ENCODE peak calls at places on chromosome 18, in nine cellular contexts. P is lung, A is AG09309, Q is H1, C is neural progenitor cell, S is brain microvascular endothelial cell, H is fibroblast of the aortic adventitia, U is heart right ventricle, K is upper lobe of right lung. O is an unnamed sample.

GRCh38 chr18:28735731-28736130 is 558.8 kb upstream of the CDH2 start:
- DNase-seq in P (no peak), A (peak; percentile 89), Q (no peak), C (no peak), S (peak; percentile 28), H (peak; percentile 97), U (no peak), K (no peak), O (peak; percentile 89)

GRCh38 chr18:21457179-21457535 is 143.3 kb downstream of the ESCO1 start:
- DNase-seq in P (no peak), A (no peak), Q (no peak), C (no peak), S (no peak), H (peak; percentile 53), U (no peak), K (no peak), O (no peak)

GRCh38 chr18:39462436-39462835 is 1896.8 kb upstream of the CELF4 start:
- DNase-seq in P (no peak), A (no peak), Q (no peak), C (no peak), S (peak; percentile 86), H (peak; percentile 12), U (no peak), K (no peak), O (peak; percentile 17)

GRCh38 chr18:39389800-39390379 is 1824.3 kb upstream of the CELF4 start:
- DNase-seq in P (no peak), A (no peak), Q (peak; percentile 48), C (peak; percentile 72), S (no peak), H (no peak), U (no peak), K (no peak), O (no peak)

GRCh38 chr18:54187372-54187771 is 37.1 kb downstream of the MBD2 start:
- DNase-seq in P (no peak), A (no peak), Q (no peak), C (no peak), S (no peak), H (no peak), U (no peak), K (no peak), O (no peak)

GRCh38 chr18:54626779-54627178 is 35.7 kb downstream of the DYNAP start:
- DNase-seq in P (no peak), A (no peak), Q (no peak), C (no peak), S (no peak), H (no peak), U (no peak), K (no peak), O (no peak)

GRCh38 chr18:12857215-12857924 is 26.7 kb downstream of the PTPN2 start:
- DNase-seq in P (no peak), A (no peak), Q (no peak), C (no peak), S (no peak), H (no peak), U (no peak), K (no peak), O (no peak)

GRCh38 chr18:36188912-36189311 is 1.6 kb downstream of the MOCOS start:
- DNase-seq in P (no peak), A (no peak), Q (peak; percentile 45), C (peak; percentile 31), S (no peak), H (no peak), U (no peak), K (no peak), O (no peak)

GRCh38 chr18:25592804-25593360 is 240.9 kb upstream of the ZNF521 start:
- DNase-seq in P (no peak), A (no peak), Q (no peak), C (no peak), S (no peak), H (no peak), U (no peak), K (no peak), O (no peak)

GRCh38 chr18:78244779-78245178 is 734.8 kb upstream of the SALL3 start:
- DNase-seq in P (no peak), A (no peak), Q (no peak), C (no peak), S (no peak), H (no peak), U (no peak), K (no peak), O (no peak)

GRCh38 chr18:75775121-75775520 is 347.6 kb upstream of the SMIM21 start:
- DNase-seq in P (no peak), A (no peak), Q (no peak), C (no peak), S (no peak), H (no peak), U (no peak), K (no peak), O (no peak)

GRCh38 chr18:13501896-13502295 is 224.5 kb downstream of the FAM210A start:
- DNase-seq in P (no peak), A (no peak), Q (no peak), C (no peak), S (no peak), H (no peak), U (no peak), K (no peak), O (no peak)

GRCh38 chr18:79458917-79459803 is 63.4 kb downstream of the NFATC1 start:
- DNase-seq in P (no peak), A (no peak), Q (no peak), C (no peak), S (no peak), H (no peak), U (no peak), K (no peak), O (no peak)

GRCh38 chr18:79458131-79458838 is 62.6 kb downstream of the NFATC1 start:
- DNase-seq in P (peak; percentile 51), A (peak; percentile 32), Q (no peak), C (no peak), S (peak; percentile 68), H (peak; percentile 94), U (peak; percentile 77), K (no peak), O (peak; percentile 91)

GRCh38 chr18:79461627-79462026 is 65.9 kb downstream of the NFATC1 start:
- DNase-seq in P (no peak), A (no peak), Q (no peak), C (no peak), S (no peak), H (no peak), U (no peak), K (no peak), O (no peak)

GRCh38 chr18:79459946-79460345 is 64.2 kb downstream of the NFATC1 start:
- DNase-seq in P (no peak), A (no peak), Q (no peak), C (no peak), S (no peak), H (no peak), U (no peak), K (no peak), O (no peak)

GRCh38 chr18:79460445-79461300 is 64.9 kb downstream of the NFATC1 start:
- DNase-seq in P (no peak), A (no peak), Q (no peak), C (no peak), S (no peak), H (no peak), U (no peak), K (no peak), O (no peak)
- H3K4me3 ChIP-seq in P (no peak overlapping the region), A (no peak overlapping the region), Q (no peak overlapping the region), C (no peak overlapping the region), S (no peak overlapping the region), H (no peak overlapping the region), U (no peak overlapping the region), K (no peak overlapping the region), O (no peak overlapping the region)

GRCh38 chr18:58270396-58270795 is 226.4 kb downstream of the NEDD4L start:
- DNase-seq in P (no peak), A (no peak), Q (no peak), C (no peak), S (no peak), H (no peak), U (no peak), K (no peak), O (no peak)

GRCh38 chr18:58267493-58267892 is 223.5 kb downstream of the NEDD4L start:
- DNase-seq in P (no peak), A (no peak), Q (no peak), C (no peak), S (no peak), H (no peak), U (no peak), K (no peak), O (no peak)

GRCh38 chr18:58266291-58266690 is 222.3 kb downstream of the NEDD4L start:
- DNase-seq in P (no peak), A (no peak), Q (no peak), C (no peak), S (no peak), H (no peak), U (no peak), K (no peak), O (no peak)

GRCh38 chr18:58269931-58270330 is 225.9 kb downstream of the NEDD4L start:
- DNase-seq in P (peak; percentile 68), A (no peak), Q (no peak), C (no peak), S (no peak), H (no peak), U (no peak), K (no peak), O (no peak)

GRCh38 chr18:58268849-58269248 is 224.8 kb downstream of the NEDD4L start:
- DNase-seq in P (no peak), A (no peak), Q (no peak), C (no peak), S (peak; percentile 36), H (peak; percentile 68), U (no peak), K (no peak), O (peak; percentile 27)
- H3K4me3 ChIP-seq in P (no peak overlapping the region), A (no peak overlapping the region), Q (no peak overlapping the region), C (no peak overlapping the region), S (no peak overlapping the region), H (no peak overlapping the region), U (no peak overlapping the region), K (no peak overlapping the region), O (no peak overlapping the region)

GRCh38 chr18:45059695-45060094 is 379.0 kb downstream of the SETBP1 start:
- DNase-seq in P (no peak), A (peak; percentile 48), Q (no peak), C (no peak), S (peak; percentile 74), H (peak; percentile 80), U (no peak), K (no peak), O (peak; percentile 68)
- H3K4me3 ChIP-seq in P (no peak overlapping the region), A (no peak overlapping the region), Q (no peak overlapping the region), C (no peak overlapping the region), S (no peak overlapping the region), H (no peak overlapping the region), U (no peak overlapping the region), K (no peak overlapping the region), O (no peak overlapping the region)

DNA sequence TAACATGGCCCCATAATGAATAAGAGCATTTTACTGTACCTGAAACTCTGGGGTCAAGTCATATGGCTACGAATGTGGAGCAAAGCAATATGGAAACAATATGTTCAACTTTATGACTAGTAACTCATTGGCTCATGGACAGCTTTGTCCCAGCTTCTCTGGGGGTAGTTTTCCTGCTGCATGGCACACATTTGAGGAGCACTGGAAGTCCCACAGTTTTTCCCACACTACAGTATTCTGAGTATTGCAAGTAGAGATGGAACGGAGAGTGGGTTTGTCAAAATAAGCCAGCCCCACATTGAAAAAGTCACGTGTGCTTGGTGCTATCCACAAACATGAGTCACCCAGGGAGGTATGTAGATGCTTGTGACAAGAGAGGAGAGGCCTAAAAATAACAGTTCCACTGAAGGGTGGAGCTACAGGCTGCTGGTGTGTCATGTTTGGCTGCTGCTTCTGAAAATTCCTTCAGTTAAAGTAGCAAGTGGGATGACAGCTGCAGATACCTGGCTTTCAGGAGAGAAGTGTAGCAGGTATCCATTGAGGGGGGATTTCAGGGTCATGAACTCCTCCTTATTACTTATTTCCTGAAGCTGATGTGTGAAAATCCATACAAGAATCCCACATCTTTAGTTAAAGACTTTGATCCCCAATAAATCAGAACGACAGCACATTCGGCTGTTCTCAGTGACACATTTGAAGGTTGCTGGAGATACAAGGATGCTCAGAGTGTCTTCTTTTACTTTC is 48.3 kb upstream of the CTAGE1 start:
- DNase-seq in P (peak; percentile 58), A (peak; percentile 86), Q (no peak), C (no peak), S (peak; percentile 97), H (peak; percentile 98), U (no peak), K (no peak), O (peak; percentile 91)
- H3K4me3 ChIP-seq in P (no peak overlapping the region), A (no peak overlapping the region), Q (no peak overlapping the region), C (no peak overlapping the region), S (no peak overlapping the region), H (no peak overlapping the region), U (no peak overlapping the region), K (no peak overlapping the region), O (no peak overlapping the region)

O was measured in fibroblast of villous mesenchyme.